ENCODE peak calls at places on chromosomes 4 and X, in eight cellular contexts. Z is cardiac muscle cell, K is Calu3, V is hypothalamus, Y is NCI-H2081, P is left cardiac atrium, I is right atrium auricular region, B is AG09309. O is an unnamed sample.

GRCh38 chr4:35818520-35818919 is 425.8 kb downstream of the ARAP2 start:
- DNase-seq in Z (no peak), K (no peak), V (no peak), Y (no peak), P (no peak), I (no peak), B (no peak), O (no peak)

GRCh38 chr4:8866828-8867623 is 4.6 kb downstream of the HMX1 start:
- DNase-seq in Z (no peak), K (no peak), V (no peak), Y (no peak), P (no peak), I (no peak), B (no peak), O (no peak)

GRCh38 chrX:47623540-47624027 is 3.9 kb upstream of the SYN1 start:
- DNase-seq in Z (peak), K (peak), V (peak), Y (peak), P (peak), I (no peak), B (peak), O (peak)

GRCh38 chr4:78296261-78296660 is 239.1 kb downstream of the FRAS1 start:
- DNase-seq in Z (no peak), K (no peak), V (no peak), Y (no peak), P (no peak), I (no peak), B (no peak), O (no peak)

GRCh38 chrX:20159811-20160385 is 18.3 kb upstream of the EIF1AX start:
- DNase-seq in Z (no peak), K (no peak), V (no peak), Y (no peak), P (no peak), I (no peak), B (no peak), O (no peak)

GRCh38 chrX:50469206-50469605 is 1.4 kb downstream of the DGKK start:
- DNase-seq in Z (no peak), K (no peak), V (peak), Y (no peak), P (no peak), I (no peak), B (no peak), O (no peak)

GRCh38 chr4:19319607-19320006 is 932.1 kb upstream of the SLIT2 start:
- DNase-seq in Z (no peak), K (no peak), V (no peak), Y (peak), P (no peak), I (no peak), B (no peak), O (no peak)

GRCh38 chr4:184432127-184432922 is 42.0 kb downstream of the IRF2 start:
- DNase-seq in Z (no peak), K (no peak), V (no peak), Y (no peak), P (no peak), I (no peak), B (no peak), O (no peak)

GRCh38 chr4:184427687-184428086 is 46.7 kb downstream of the IRF2 start:
- DNase-seq in Z (no peak), K (no peak), V (no peak), Y (no peak), P (no peak), I (no peak), B (no peak), O (no peak)

GRCh38 chrX:18895157-18895952 is 88.6 kb downstream of the PHKA2 start:
- DNase-seq in Z (no peak), K (no peak), V (no peak), Y (no peak), P (no peak), I (no peak), B (no peak), O (no peak)

GRCh38 chr4:6180841-6181631 is 19.3 kb downstream of the JAKMIP1 start:
- DNase-seq in Z (no peak), K (no peak), V (no peak), Y (no peak), P (no peak), I (no peak), B (no peak), O (no peak)

GRCh38 chrX:147803948-147804347 is 107.8 kb upstream of the FMR1 start:
- DNase-seq in Z (peak), K (peak), V (no peak), Y (no peak), P (no peak), I (no peak), B (no peak), O (no peak)

GRCh38 chr4:71449878-71450277 is 111.1 kb downstream of the SLC4A4 start:
- DNase-seq in Z (no peak), K (no peak), V (no peak), Y (no peak), P (no peak), I (no peak), B (no peak), O (no peak)

GRCh38 chr4:176885224-176885623 is 92.5 kb upstream of the VEGFC start:
- DNase-seq in Z (no peak), K (no peak), V (no peak), Y (no peak), P (no peak), I (no peak), B (no peak), O (peak)

GRCh38 chrX:19964017-19964710 is 26.7 kb downstream of the BCLAF3 start:
- DNase-seq in Z (no peak), K (no peak), V (no peak), Y (no peak), P (no peak), I (no peak), B (no peak), O (no peak)

GRCh38 chr4:110198472-110199419 is at the start of gene ELOVL6:
- DNase-seq in Z (peak), K (peak), V (peak), Y (peak), P (peak), I (peak), B (peak), O (peak)

GRCh38 chrX:20454117-20454516 is 187.4 kb upstream of the RPS6KA3 start:
- DNase-seq in Z (no peak), K (no peak), V (no peak), Y (no peak), P (no peak), I (no peak), B (no peak), O (peak)